ENCODE peak calls at places on chromosomes 1 and 21, in nine cellular contexts. U is left ventricle myocardium inferior, R is pancreas, W is heart left ventricle, O is uterus, H is epithelial cell of esophagus, B is osteocyte, J is body of pancreas, V is transverse colon. X is an unnamed sample.

GRCh38 chr1:213858581-213858980 is 129.2 kb upstream of the PROX1 start:
- DNase-seq in O (no peak), V (no peak), U (no peak), B (no peak), J (peak), R (no peak), H (no peak), W (no peak), X (no peak)

GRCh38 chr1:211908453-211908852 is 77.9 kb upstream of the LPGAT1 start:
- DNase-seq in W (no peak), B (no peak), H (no peak), O (no peak), J (no peak), R (no peak), U (no peak), V (no peak), X (peak)

GRCh38 chr21:46183910-46184624 is at the start of gene SPATC1L:
- DNase-seq in J (peak), W (peak), V (peak), H (peak), B (peak), R (peak), O (peak), U (peak), X (peak)

GRCh38 chr1:206442101-206442500 is 28.2 kb upstream of the IKBKE start:
- DNase-seq in B (no peak), H (peak), J (no peak), R (no peak), O (no peak), U (no peak), V (no peak), W (no peak), X (no peak)

GRCh38 chr1:235050911-235051360 is 77.7 kb downstream of the TOMM20 start:
- DNase-seq in W (peak), O (no peak), H (peak), B (no peak), R (no peak), V (no peak), U (peak), J (no peak), X (peak)

GRCh38 chr1:154349121-154349520 is 23.8 kb downstream of the ATP8B2 start:
- DNase-seq in B (no peak), J (no peak), H (no peak), U (no peak), O (no peak), W (no peak), R (no peak), V (no peak), X (peak)

GRCh38 chr1:12475947-12476346 is 142.1 kb downstream of the DHRS3 start:
- DNase-seq in O (no peak), J (no peak), V (no peak), B (no peak), H (no peak), U (no peak), R (no peak), W (no peak), X (no peak)

GRCh38 chr1:89755593-89755992 is 65.2 kb upstream of the LRRC8D start:
- DNase-seq in V (no peak), W (no peak), O (no peak), B (no peak), J (no peak), U (no peak), H (no peak), R (no peak), X (no peak)

GRCh38 chr1:89790592-89790991 is 30.2 kb upstream of the LRRC8D start:
- DNase-seq in R (no peak), B (no peak), H (no peak), V (no peak), U (no peak), O (no peak), J (no peak), W (no peak), X (no peak)

GRCh38 chr1:3306583-3307285 is 147.7 kb upstream of the ARHGEF16 start:
- DNase-seq in W (no peak), U (no peak), J (no peak), B (no peak), R (no peak), O (no peak), H (no peak), V (no peak), X (no peak)

GRCh38 chr1:241695454-241696171 is 43.5 kb downstream of the WDR64 start:
- DNase-seq in U (no peak), W (no peak), J (no peak), O (no peak), H (no peak), B (no peak), R (no peak), V (no peak), X (no peak)

GRCh38 chr1:41330588-41331545 is 30.4 kb upstream of the FOXO6 start:
- DNase-seq in H (no peak), U (no peak), J (no peak), R (no peak), B (peak), W (no peak), O (no peak), V (no peak), X (no peak)

GRCh38 chr1:71668059-71668458 is 587.2 kb upstream of the ZRANB2 start:
- DNase-seq in B (no peak), H (no peak), J (no peak), R (no peak), U (no peak), W (no peak), V (no peak), O (no peak), X (no peak)

GRCh38 chr1:36199934-36200741 is 24.1 kb upstream of the THRAP3 start:
- DNase-seq in R (peak), J (peak), O (no peak), B (no peak), W (peak), U (peak), H (peak), V (peak), X (no peak)

GRCh38 chr21:25639922-25640670 is 1.0 kb downstream of the JAM2 start:
- DNase-seq in B (no peak), U (peak), J (no peak), H (no peak), O (peak), W (peak), R (no peak), V (no peak), X (peak)

GRCh38 chr1:183783896-183784637 is 20.9 kb upstream of the RGL1 start:
- DNase-seq in R (peak), J (peak), V (peak), O (peak), H (no peak), U (peak), W (peak), B (no peak), X (no peak)

GRCh38 chr1:229478852-229479251 is 29.3 kb downstream of the NUP133 start:
- DNase-seq in W (no peak), J (no peak), O (no peak), U (no peak), H (no peak), B (no peak), V (no peak), R (no peak), X (peak)

GRCh38 chr1:203517426-203517974 is 23.5 kb downstream of the OPTC start:
- DNase-seq in O (no peak), B (no peak), V (no peak), H (no peak), J (no peak), U (no peak), R (no peak), W (no peak), X (no peak)
- TF ChIP-seq CTCF in O (no peak), B (no peak), V (no peak), H (no peak), J (no peak), U (no peak), R (no peak), W (no peak), X (no peak)

GRCh38 chr1:163071381-163072255 is 2.5 kb downstream of the RGS4 start:
- DNase-seq in R (peak), O (peak), H (peak), U (peak), B (peak), V (peak), J (peak), W (peak), X (peak)
- TF ChIP-seq CTCF in R (peak), O (peak), H (peak), U (peak), B (peak), V (peak), J (peak), W (peak), X (peak)

GRCh38 chr21:31476551-31477120 is 132.6 kb upstream of the TIAM1 start:
- DNase-seq in U (no peak), B (no peak), W (no peak), H (no peak), R (no peak), O (no peak), J (no peak), V (no peak), X (no peak)
- TF ChIP-seq CTCF in U (peak), B (no peak), W (peak), H (no peak), R (no peak), O (no peak), J (no peak), V (no peak), X (no peak)

GRCh38 chr1:220813013-220813412 is 26.3 kb downstream of the MTARC1 start:
- DNase-seq in B (no peak), U (no peak), O (no peak), R (no peak), V (no peak), J (no peak), W (no peak), H (no peak), X (no peak)
- TF ChIP-seq CTCF in B (no peak), U (no peak), O (no peak), R (no peak), V (no peak), J (no peak), W (no peak), H (no peak), X (no peak)

GRCh38 chr1:62924983-62925790 is 141.3 kb downstream of the ATG4C start:
- DNase-seq in H (no peak), B (no peak), R (no peak), W (no peak), O (no peak), U (no peak), V (no peak), J (no peak), X (no peak)

GRCh38 chr1:62926681-62927252 is 142.8 kb downstream of the ATG4C start:
- DNase-seq in U (no peak), B (no peak), V (no peak), O (no peak), J (no peak), W (no peak), H (no peak), R (no peak), X (no peak)
- TF ChIP-seq CTCF in U (no peak), B (peak), V (no peak), O (no peak), J (no peak), W (no peak), H (peak), R (no peak), X (no peak)

GRCh38 chr1:169849346-169850022 is 44.2 kb downstream of the SCYL3 start:
- DNase-seq in B (no peak), O (no peak), R (no peak), W (no peak), H (peak), U (no peak), V (no peak), J (no peak), X (no peak)
- TF ChIP-seq CTCF in B (no peak), O (no peak), R (no peak), W (no peak), H (no peak), U (no peak), V (no peak), J (no peak), X (no peak)

GRCh38 chr1:33825506-33825905 is 38.4 kb upstream of the HMGB4 start:
- DNase-seq in B (no peak), O (no peak), W (no peak), U (no peak), J (no peak), H (no peak), V (no peak), R (no peak), X (no peak)
- TF ChIP-seq CTCF in B (no peak), O (no peak), W (no peak), U (no peak), J (no peak), H (no peak), V (no peak), R (no peak), X (no peak)